ENCODE peak calls at places on chromosome 20, in eight cellular contexts. R is psoas muscle, A is heart right ventricle, E is coronary artery, M is upper lobe of right lung, H is astrocyte, K is fibroblast of lung, L is MM.1S. J is an unnamed sample.

GRCh38 chr20:10433623-10434466 is at the start of gene MKKS:
- DNase-seq in A (peak), R (peak), K (peak), H (peak), L (peak), M (peak), E (peak), J (peak)

GRCh38 chr20:19566226-19566960 is 191.7 kb upstream of the RIN2 start:
- DNase-seq in E (no peak), K (no peak), M (no peak), A (no peak), L (no peak), R (no peak), H (peak), J (no peak)

GRCh38 chr20:62805365-62805710 is 703 bp downstream of the OGFR start:
- DNase-seq in M (no peak), L (no peak), A (no peak), H (no peak), R (no peak), K (no peak), E (no peak), J (no peak)

GRCh38 chr20:46994341-46994740 is 99.7 kb downstream of the EYA2 start:
- DNase-seq in H (no peak), L (peak), K (no peak), E (no peak), R (no peak), A (no peak), M (no peak), J (no peak)

GRCh38 chr20:1622450-1622849 is 2.6 kb upstream of the SIRPB1 start:
- DNase-seq in A (no peak), L (peak), M (no peak), E (no peak), R (no peak), K (no peak), H (no peak), J (no peak)

GRCh38 chr20:63735859-63736718 is at the start of gene LIME1:
- DNase-seq in R (peak), L (peak), M (peak), A (no peak), K (no peak), H (no peak), E (no peak), J (no peak)

GRCh38 chr20:1897486-1897885 is 2.3 kb downstream of the SIRPA start:
- DNase-seq in E (no peak), A (no peak), H (no peak), M (no peak), L (no peak), R (no peak), K (peak), J (peak)

GRCh38 chr20:38770546-38770945 is 22.3 kb downstream of the ACTR5 start:
- DNase-seq in E (no peak), H (no peak), M (no peak), R (no peak), K (no peak), L (no peak), A (no peak), J (no peak)

GRCh38 chr20:17662333-17663039 is 19.6 kb downstream of the RRBP1 start:
- DNase-seq in K (peak), R (no peak), H (peak), L (no peak), M (no peak), A (peak), E (peak), J (no peak)

DNA sequence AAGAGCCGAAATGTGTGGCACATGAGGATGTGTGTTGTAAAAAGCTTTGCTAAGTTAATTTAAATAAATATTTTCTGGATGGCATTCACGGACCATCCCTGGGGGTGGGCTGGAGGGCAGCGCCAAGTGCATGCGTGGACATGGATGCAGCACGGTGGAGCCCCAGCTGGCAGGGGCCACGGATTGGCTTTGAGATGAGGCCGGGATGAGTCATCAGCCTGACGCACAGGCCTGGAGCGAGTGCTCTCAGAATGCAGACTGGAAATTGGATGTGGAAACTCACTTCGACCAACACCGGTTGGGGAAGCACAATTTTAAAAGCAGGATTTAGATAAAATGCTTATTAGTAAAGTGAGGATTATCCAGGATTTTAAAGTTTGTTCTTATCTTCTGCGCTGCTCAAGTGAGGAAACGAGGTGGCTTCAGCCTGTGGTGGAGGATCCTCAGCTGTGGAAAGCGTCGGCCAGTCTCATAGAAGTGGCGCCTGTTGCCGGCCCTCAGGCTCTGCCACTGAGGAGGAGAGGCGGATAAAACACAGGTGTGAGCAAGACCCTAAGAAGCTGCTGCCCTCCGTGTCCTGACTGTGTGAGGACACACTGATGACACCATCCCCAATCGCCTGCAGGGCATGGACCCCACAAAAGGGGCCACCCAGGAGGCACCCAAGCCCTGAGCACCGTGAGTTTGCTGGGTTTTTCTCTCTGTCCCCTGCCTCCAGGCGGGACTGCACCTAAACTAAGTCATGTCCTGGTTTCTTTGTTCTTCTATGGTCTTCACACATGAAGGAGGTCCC is 279.7 kb downstream of the CDH4 start:
- DNase-seq in M (no peak), H (peak), A (no peak), K (peak), L (no peak), E (no peak), R (no peak), J (peak)
- H3K27ac ChIP-seq in M (no peak), H (no peak), A (no peak), K (no peak), L (no peak), E (no peak), R (no peak), J (peak)

GRCh38 chr20:3532089-3532615 is 61.3 kb downstream of the ATRN start:
- DNase-seq in E (no peak), A (no peak), K (no peak), L (no peak), R (no peak), H (peak), M (no peak), J (no peak)
- TF ChIP-seq CTCF in E (no peak), A (no peak), K (no peak), L (no peak), R (no peak), H (no peak), M (no peak), J (no peak)

GRCh38 chr20:14709439-14709838 is 372.0 kb upstream of the FLRT3 start:
- DNase-seq in E (no peak), R (no peak), H (no peak), K (no peak), A (no peak), M (no peak), L (no peak), J (no peak)

GRCh38 chr20:14707026-14707680 is 369.7 kb upstream of the FLRT3 start:
- DNase-seq in M (no peak), A (no peak), H (no peak), R (no peak), K (no peak), L (no peak), E (no peak), J (no peak)

GRCh38 chr20:14710941-14711340 is 373.5 kb upstream of the FLRT3 start:
- DNase-seq in M (no peak), L (no peak), E (no peak), H (no peak), K (no peak), A (no peak), R (no peak), J (peak)

GRCh38 chr20:14706555-14706954 is 369.1 kb upstream of the FLRT3 start:
- DNase-seq in M (no peak), L (no peak), E (no peak), H (no peak), A (no peak), K (no peak), R (no peak), J (no peak)

DNA sequence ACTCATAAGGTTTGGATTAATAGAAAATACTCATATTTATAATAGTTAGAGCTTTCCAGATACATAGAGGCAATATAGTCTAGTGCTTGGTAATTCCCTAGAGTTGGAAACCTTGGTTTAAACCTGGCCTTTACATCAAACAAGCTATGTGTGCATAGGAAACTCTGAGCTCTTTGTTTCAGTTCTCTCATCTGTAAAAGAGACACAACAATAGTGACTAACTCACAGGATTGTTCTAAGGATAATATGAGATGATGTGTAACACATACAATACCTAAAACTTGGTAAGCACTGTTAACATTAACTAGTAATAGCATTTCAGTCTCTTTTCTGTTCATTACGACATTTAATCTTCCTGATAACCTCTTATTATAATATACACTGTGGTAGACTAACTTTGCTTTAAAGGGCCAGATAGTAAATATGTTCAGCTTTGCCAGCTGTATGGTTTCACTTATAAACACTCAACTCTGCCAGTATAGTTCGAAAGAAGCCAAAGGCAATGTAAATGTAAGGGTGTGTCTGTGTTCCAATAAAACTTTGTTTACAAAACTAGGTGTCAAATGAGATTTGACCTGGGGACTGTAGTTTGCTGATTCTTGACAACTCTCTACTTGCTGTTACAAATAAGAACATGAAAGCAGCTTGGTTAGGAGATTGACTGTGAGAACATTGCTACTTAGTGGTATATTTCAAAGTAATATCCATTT is 370.6 kb upstream of the FLRT3 start:
- DNase-seq in R (no peak), L (no peak), K (peak), H (no peak), E (no peak), M (no peak), A (no peak), J (no peak)
- H3K27ac ChIP-seq in R (no peak), L (no peak), K (no peak), H (no peak), E (no peak), M (no peak), A (no peak), J (no peak)

GRCh38 chr20:50274570-50275430 is 84.2 kb downstream of the CEBPB start:
- DNase-seq in M (peak), E (no peak), K (no peak), R (peak), A (peak), H (no peak), L (no peak), J (no peak)

GRCh38 chr20:50271674-50272412 is 81.2 kb downstream of the CEBPB start:
- DNase-seq in L (no peak), A (no peak), E (no peak), R (peak), K (no peak), H (no peak), M (peak), J (no peak)

GRCh38 chr20:50272413-50273120 is 81.9 kb downstream of the CEBPB start:
- DNase-seq in M (no peak), L (no peak), E (no peak), R (peak), H (no peak), A (no peak), K (no peak), J (no peak)

GRCh38 chr20:50276119-50277063 is 85.8 kb downstream of the CEBPB start:
- DNase-seq in E (no peak), R (no peak), L (no peak), M (no peak), H (no peak), A (no peak), K (no peak), J (no peak)

GRCh38 chr20:50273601-50274491 is 83.2 kb downstream of the CEBPB start:
- DNase-seq in H (no peak), M (no peak), R (peak), A (no peak), L (no peak), E (no peak), K (no peak), J (no peak)
- TF ChIP-seq CTCF in H (no peak), M (no peak), R (no peak), A (no peak), L (no peak), E (no peak), K (no peak), J (no peak)